ENCODE peak calls at places on chromosomes 7 and 10, in nine cellular contexts. W is uterus; L is progenitor cell of endocrine pancreas; D is T follicular helper cell; E is LoVo; M is stimulated activated CD8-positive, alpha-beta memory T cell treated with anti-CD3 and anti-CD28 coated beads, Interleukin-7, amount 100 ng/mL, for 24 hours; T is stimulated activated CD4-positive, alpha-beta T cell treated with anti-CD3 and anti-CD28 coated beads, Interleukin-15, amount 100 ng/mL, for 48 hours; H is psoas muscle; A is RWPE1. G is an unnamed sample.

GRCh38 chr10:132447446-132448247 is 50.6 kb downstream of the PWWP2B start:
- DNase-seq in W (peak), M (peak), H (no peak), A (peak), T (peak), E (peak), L (no peak), D (peak), G (peak)

GRCh38 chr10:103441206-103441605 is 11.0 kb downstream of the CALHM2 start:
- DNase-seq in M (no peak), A (no peak), L (no peak), H (no peak), T (no peak), E (no peak), D (no peak), W (no peak), G (no peak)

GRCh38 chr10:2714597-2714996 is 352.8 kb upstream of the PFKP start:
- DNase-seq in L (no peak), D (no peak), A (no peak), W (no peak), M (no peak), E (no peak), H (no peak), T (no peak), G (no peak)

GRCh38 chr7:158863611-158864506 is 7.5 kb downstream of the DYNC2I1 start:
- DNase-seq in W (peak), A (peak), D (peak), L (no peak), T (peak), H (peak), E (peak), M (no peak), G (peak)

GRCh38 chr7:130084037-130084875 is 13.9 kb downstream of the KLHDC10 start:
- DNase-seq in H (no peak), T (no peak), M (no peak), A (peak), E (no peak), L (no peak), D (no peak), W (no peak), G (peak)

GRCh38 chr7:14761506-14762296 is 140.8 kb downstream of the DGKB start:
- DNase-seq in L (no peak), A (no peak), W (peak), H (peak), D (no peak), M (no peak), T (no peak), E (no peak), G (no peak)

GRCh38 chr10:86520871-86521619 is 547 bp downstream of the WAPL start:
- DNase-seq in T (peak), E (peak), A (peak), D (peak), L (peak), W (peak), M (no peak), H (peak), G (peak)

GRCh38 chr7:157692156-157693011 is 355.6 kb downstream of the DNAJB6 start:
- DNase-seq in E (no peak), D (no peak), T (no peak), H (no peak), W (no peak), A (no peak), M (no peak), L (no peak), G (no peak)

GRCh38 chr10:50605280-50606270 is 18.2 kb downstream of the SGMS1 start:
- DNase-seq in W (peak), D (no peak), M (no peak), T (no peak), L (no peak), A (peak), E (peak), H (no peak), G (peak)

GRCh38 chr7:104137971-104138370 is 69.8 kb downstream of the ORC5 start:
- DNase-seq in A (no peak), E (no peak), H (no peak), T (no peak), D (no peak), L (no peak), M (no peak), W (no peak), G (no peak)

G was measured in MV-4-11.